ENCODE peak calls at places on chromosomes 5 and 9, in eight cellular contexts. One of them, this sample, is unnamed.

GRCh38 chr9:131554088-131554864 is 9.0 kb downstream of the PRRT1B start:
- DNase-seq in PC-3: no peak
- DNase-seq in tibial artery: no peak
- DNase-seq in nephron progenitor cell: no peak
- DNase-seq in CD8-positive, alpha-beta T cell: no peak
- DNase-seq in pancreas: no peak
- DNase-seq in cardiac fibroblast: no peak
- DNase-seq in fibroblast of pulmonary artery: no peak
- DNase-seq in this sample: no peak

GRCh38 chr5:36730537-36731216 is 124.3 kb downstream of the SLC1A3 start:
- DNase-seq in nephron progenitor cell: no peak
- DNase-seq in pancreas: no peak
- DNase-seq in fibroblast of pulmonary artery: no peak
- DNase-seq in CD8-positive, alpha-beta T cell: no peak
- DNase-seq in PC-3: no peak
- DNase-seq in tibial artery: no peak
- DNase-seq in cardiac fibroblast: no peak
- DNase-seq in this sample: no peak

GRCh38 chr5:44885903-44886302 is 77.2 kb downstream of the MRPS30 start:
- DNase-seq in cardiac fibroblast: no peak
- DNase-seq in fibroblast of pulmonary artery: no peak
- DNase-seq in nephron progenitor cell: no peak
- DNase-seq in CD8-positive, alpha-beta T cell: no peak
- DNase-seq in tibial artery: no peak
- DNase-seq in pancreas: no peak
- DNase-seq in PC-3: peak
- DNase-seq in this sample: no peak

GRCh38 chr9:105447814-105448812 is at the start of gene FSD1L:
- DNase-seq in PC-3: peak
- DNase-seq in tibial artery: peak
- DNase-seq in CD8-positive, alpha-beta T cell: peak
- DNase-seq in pancreas: peak
- DNase-seq in fibroblast of pulmonary artery: peak
- DNase-seq in nephron progenitor cell: peak
- DNase-seq in cardiac fibroblast: peak
- DNase-seq in this sample: peak

GRCh38 chr5:64807505-64807904 is 38.8 kb downstream of the CWC27 start:
- DNase-seq in pancreas: no peak
- DNase-seq in CD8-positive, alpha-beta T cell: no peak
- DNase-seq in nephron progenitor cell: no peak
- DNase-seq in fibroblast of pulmonary artery: no peak
- DNase-seq in PC-3: peak
- DNase-seq in tibial artery: no peak
- DNase-seq in cardiac fibroblast: peak
- DNase-seq in this sample: no peak

GRCh38 chr5:171825046-171825445 is 39.4 kb downstream of the SMIM23 start:
- DNase-seq in tibial artery: no peak
- DNase-seq in nephron progenitor cell: no peak
- DNase-seq in cardiac fibroblast: peak
- DNase-seq in fibroblast of pulmonary artery: no peak
- DNase-seq in pancreas: no peak
- DNase-seq in PC-3: peak
- DNase-seq in CD8-positive, alpha-beta T cell: no peak
- DNase-seq in this sample: peak

GRCh38 chr5:145362261-145362660 is 472.9 kb downstream of the PRELID2 start:
- DNase-seq in pancreas: no peak
- DNase-seq in CD8-positive, alpha-beta T cell: no peak
- DNase-seq in cardiac fibroblast: peak
- DNase-seq in fibroblast of pulmonary artery: peak
- DNase-seq in nephron progenitor cell: no peak
- DNase-seq in tibial artery: no peak
- DNase-seq in PC-3: peak
- DNase-seq in this sample: peak

GRCh38 chr5:177601577-177602457 is 1.9 kb downstream of the B4GALT7 start:
- DNase-seq in PC-3: peak
- DNase-seq in tibial artery: no peak
- DNase-seq in CD8-positive, alpha-beta T cell: no peak
- DNase-seq in cardiac fibroblast: no peak
- DNase-seq in nephron progenitor cell: peak
- DNase-seq in fibroblast of pulmonary artery: no peak
- DNase-seq in pancreas: no peak
- DNase-seq in this sample: no peak

GRCh38 chr9:543478-543877 is 298.0 kb upstream of the DMRT1 start:
- DNase-seq in pancreas: no peak
- DNase-seq in tibial artery: no peak
- DNase-seq in nephron progenitor cell: no peak
- DNase-seq in cardiac fibroblast: no peak
- DNase-seq in fibroblast of pulmonary artery: no peak
- DNase-seq in CD8-positive, alpha-beta T cell: no peak
- DNase-seq in PC-3: no peak
- DNase-seq in this sample: no peak

GRCh38 chr5:1763548-1763911 is 36.1 kb downstream of the MRPL36 start:
- DNase-seq in fibroblast of pulmonary artery: peak
- DNase-seq in PC-3: peak
- DNase-seq in pancreas: no peak
- DNase-seq in tibial artery: no peak
- DNase-seq in CD8-positive, alpha-beta T cell: peak
- DNase-seq in cardiac fibroblast: peak
- DNase-seq in nephron progenitor cell: peak
- DNase-seq in this sample: peak
- TF ChIP-seq CTCF in fibroblast of pulmonary artery: peak
- TF ChIP-seq CTCF in PC-3: peak
- TF ChIP-seq CTCF in pancreas: peak
- TF ChIP-seq CTCF in tibial artery: peak
- TF ChIP-seq CTCF in CD8-positive, alpha-beta T cell: peak
- TF ChIP-seq CTCF in cardiac fibroblast: peak
- TF ChIP-seq CTCF in nephron progenitor cell: peak
- TF ChIP-seq CTCF in this sample: peak

DNA sequence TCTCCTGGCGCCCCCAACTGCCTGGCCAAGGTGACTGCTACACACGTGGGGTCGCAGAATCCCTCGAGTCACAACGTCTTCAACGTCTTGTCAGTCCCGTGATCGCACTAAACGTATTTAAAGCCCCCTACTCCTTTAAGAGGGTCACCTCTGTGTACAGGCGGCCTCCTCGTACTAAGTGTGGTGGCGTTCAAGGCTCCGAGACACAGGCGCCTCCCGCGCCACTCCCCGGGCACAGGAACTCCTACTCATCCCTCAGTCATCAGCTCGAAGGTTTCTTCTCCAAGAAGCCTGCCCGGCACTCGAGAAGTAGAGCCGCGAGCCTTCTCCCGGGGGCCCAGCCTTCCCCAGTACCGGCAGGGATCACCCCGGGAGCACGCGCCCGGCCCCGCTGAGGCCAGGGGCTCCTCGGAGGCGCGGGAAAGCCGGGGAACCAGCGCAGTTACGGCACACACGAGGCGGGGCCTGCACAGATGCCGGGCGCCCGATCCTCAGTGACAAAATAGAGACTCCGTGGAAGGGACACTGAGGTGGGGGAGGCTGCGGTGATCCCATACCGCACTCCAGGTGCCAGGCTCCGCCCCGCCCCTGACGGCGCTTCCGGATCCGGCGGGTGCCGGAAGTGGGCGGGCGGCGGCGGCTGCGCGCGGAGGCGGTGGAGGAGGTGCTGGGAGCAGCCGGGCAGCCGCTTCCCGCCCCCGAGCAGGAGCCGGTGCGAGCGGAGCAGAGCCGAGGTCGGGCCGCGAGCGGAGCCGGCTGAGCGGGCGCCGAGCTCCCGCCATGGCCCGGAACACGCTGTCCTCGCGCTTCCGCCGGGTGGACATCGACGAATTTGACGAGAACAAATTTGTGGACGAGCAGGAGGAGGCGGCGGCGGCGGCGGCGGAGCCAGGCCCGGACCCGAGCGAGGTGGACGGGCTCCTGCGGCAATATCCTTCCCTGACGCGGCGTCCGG is 6.9 kb downstream of the ARPC5L start:
- DNase-seq in nephron progenitor cell: peak
- DNase-seq in PC-3: peak
- DNase-seq in cardiac fibroblast: peak
- DNase-seq in tibial artery: peak
- DNase-seq in fibroblast of pulmonary artery: peak
- DNase-seq in pancreas: peak
- DNase-seq in CD8-positive, alpha-beta T cell: peak
- DNase-seq in this sample: peak
- TF ChIP-seq CTCF in nephron progenitor cell: no peak
- TF ChIP-seq CTCF in PC-3: peak
- TF ChIP-seq CTCF in cardiac fibroblast: no peak
- TF ChIP-seq CTCF in tibial artery: no peak
- TF ChIP-seq CTCF in fibroblast of pulmonary artery: peak
- TF ChIP-seq CTCF in pancreas: no peak
- TF ChIP-seq CTCF in CD8-positive, alpha-beta T cell: no peak
- TF ChIP-seq CTCF in this sample: no peak

DNA sequence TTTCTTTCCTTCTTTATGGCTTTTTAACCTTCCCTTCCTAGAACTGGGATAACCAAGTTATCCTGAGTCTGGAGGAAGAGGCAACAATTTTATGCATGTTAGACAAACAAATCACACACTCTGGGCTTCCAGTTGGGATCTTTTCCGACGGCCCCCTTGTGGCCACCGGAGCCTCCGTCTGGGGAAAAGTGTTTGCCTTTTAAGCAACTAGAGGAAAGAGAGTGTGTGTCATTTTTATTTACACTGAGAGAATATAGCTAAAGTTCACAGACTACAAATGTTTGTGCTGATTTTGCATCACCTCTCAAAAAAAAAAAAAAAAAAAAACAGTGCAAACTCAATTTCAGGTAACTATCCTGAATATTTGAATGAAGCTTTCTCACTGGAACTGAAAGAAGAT is 126.2 kb downstream of the SEMA6A start:
- DNase-seq in pancreas: no peak
- DNase-seq in CD8-positive, alpha-beta T cell: no peak
- DNase-seq in tibial artery: no peak
- DNase-seq in PC-3: no peak
- DNase-seq in nephron progenitor cell: no peak
- DNase-seq in cardiac fibroblast: no peak
- DNase-seq in fibroblast of pulmonary artery: no peak
- DNase-seq in this sample: no peak
- TF ChIP-seq CTCF in pancreas: no peak
- TF ChIP-seq CTCF in CD8-positive, alpha-beta T cell: no peak
- TF ChIP-seq CTCF in tibial artery: no peak
- TF ChIP-seq CTCF in PC-3: no peak
- TF ChIP-seq CTCF in nephron progenitor cell: no peak
- TF ChIP-seq CTCF in cardiac fibroblast: no peak
- TF ChIP-seq CTCF in fibroblast of pulmonary artery: no peak
- TF ChIP-seq CTCF in this sample: no peak

DNA sequence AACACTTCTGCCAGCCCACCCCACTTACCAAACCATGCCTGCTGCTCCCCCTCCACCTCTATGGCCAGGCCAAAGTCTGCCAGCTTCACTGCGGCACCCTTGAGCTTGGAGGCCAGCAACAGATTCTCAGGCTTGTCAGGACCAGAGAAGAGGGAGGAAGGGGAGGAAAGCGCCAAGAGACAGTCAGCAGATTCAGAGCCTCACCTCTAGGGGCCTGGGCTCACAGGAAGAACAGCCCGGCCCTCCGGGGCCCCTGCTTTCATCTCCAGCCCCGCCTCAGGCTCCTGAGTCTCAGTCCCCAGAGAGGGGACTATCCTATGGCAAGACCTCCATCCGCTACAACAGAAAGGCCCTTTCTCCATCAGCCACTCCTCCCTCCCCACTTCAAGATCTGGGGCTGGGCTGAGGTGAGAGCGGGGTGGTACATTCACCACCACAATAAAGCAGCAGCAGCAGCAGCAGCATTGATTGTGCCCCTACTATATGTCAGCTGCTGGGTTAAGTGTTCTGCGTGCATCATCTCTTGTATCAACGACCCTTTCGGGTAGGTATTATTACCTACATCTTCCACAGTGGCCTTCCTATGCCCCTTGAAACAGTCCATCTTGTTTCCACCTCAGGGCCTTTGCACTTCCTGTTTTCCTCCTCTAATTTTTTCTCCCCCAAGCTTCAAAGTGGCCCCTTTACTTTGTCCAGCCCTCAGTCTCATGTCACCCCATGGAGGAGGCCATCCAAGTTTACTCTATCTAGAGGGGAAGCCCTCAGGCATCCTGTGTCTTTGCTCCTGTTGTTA is 36.0 kb downstream of the CAMK2A start:
- DNase-seq in nephron progenitor cell: no peak
- DNase-seq in fibroblast of pulmonary artery: no peak
- DNase-seq in tibial artery: no peak
- DNase-seq in PC-3: no peak
- DNase-seq in cardiac fibroblast: no peak
- DNase-seq in pancreas: no peak
- DNase-seq in CD8-positive, alpha-beta T cell: no peak
- DNase-seq in this sample: no peak
- TF ChIP-seq CTCF in nephron progenitor cell: no peak
- TF ChIP-seq CTCF in fibroblast of pulmonary artery: no peak
- TF ChIP-seq CTCF in tibial artery: no peak
- TF ChIP-seq CTCF in PC-3: no peak
- TF ChIP-seq CTCF in cardiac fibroblast: no peak
- TF ChIP-seq CTCF in pancreas: no peak
- TF ChIP-seq CTCF in CD8-positive, alpha-beta T cell: no peak
- TF ChIP-seq CTCF in this sample: no peak

GRCh38 chr5:131796793-131797693 is at the start of gene FNIP1:
- DNase-seq in PC-3: peak
- DNase-seq in cardiac fibroblast: peak
- DNase-seq in CD8-positive, alpha-beta T cell: peak
- DNase-seq in pancreas: peak
- DNase-seq in tibial artery: peak
- DNase-seq in nephron progenitor cell: peak
- DNase-seq in fibroblast of pulmonary artery: peak
- DNase-seq in this sample: peak
- TF ChIP-seq CTCF in PC-3: no peak
- TF ChIP-seq CTCF in cardiac fibroblast: no peak
- TF ChIP-seq CTCF in CD8-positive, alpha-beta T cell: no peak
- TF ChIP-seq CTCF in pancreas: no peak
- TF ChIP-seq CTCF in tibial artery: no peak
- TF ChIP-seq CTCF in nephron progenitor cell: no peak
- TF ChIP-seq CTCF in fibroblast of pulmonary artery: no peak
- TF ChIP-seq CTCF in this sample: peak

GRCh38 chr9:94729199-94729598 is 2.7 kb downstream of the AOPEP start:
- DNase-seq in nephron progenitor cell: no peak
- DNase-seq in PC-3: no peak
- DNase-seq in pancreas: no peak
- DNase-seq in tibial artery: no peak
- DNase-seq in fibroblast of pulmonary artery: no peak
- DNase-seq in CD8-positive, alpha-beta T cell: no peak
- DNase-seq in cardiac fibroblast: no peak
- DNase-seq in this sample: no peak
- TF ChIP-seq CTCF in nephron progenitor cell: no peak
- TF ChIP-seq CTCF in PC-3: peak
- TF ChIP-seq CTCF in pancreas: no peak
- TF ChIP-seq CTCF in tibial artery: no peak
- TF ChIP-seq CTCF in fibroblast of pulmonary artery: no peak
- TF ChIP-seq CTCF in CD8-positive, alpha-beta T cell: no peak
- TF ChIP-seq CTCF in cardiac fibroblast: no peak
- TF ChIP-seq CTCF in this sample: peak

GRCh38 chr9:133342083-133342406 is 5.9 kb downstream of the MED22 start:
- DNase-seq in fibroblast of pulmonary artery: no peak
- DNase-seq in PC-3: no peak
- DNase-seq in pancreas: no peak
- DNase-seq in tibial artery: no peak
- DNase-seq in cardiac fibroblast: no peak
- DNase-seq in nephron progenitor cell: no peak
- DNase-seq in CD8-positive, alpha-beta T cell: no peak
- DNase-seq in this sample: no peak
- TF ChIP-seq CTCF in fibroblast of pulmonary artery: peak
- TF ChIP-seq CTCF in PC-3: no peak
- TF ChIP-seq CTCF in pancreas: no peak
- TF ChIP-seq CTCF in tibial artery: no peak
- TF ChIP-seq CTCF in cardiac fibroblast: peak
- TF ChIP-seq CTCF in nephron progenitor cell: no peak
- TF ChIP-seq CTCF in CD8-positive, alpha-beta T cell: no peak
- TF ChIP-seq CTCF in this sample: no peak

This sample was measured in HFFc6.